ENCODE peak calls at places on chromosomes 16 and 17, in nine cellular contexts. Q is T47D; S is H9; E is stimulated activated CD4-positive, alpha-beta T cell treated with anti-CD3 and anti-CD28 coated beads, Interleukin-4, amount 100 ng/mL, for 24 hours; N is spleen; H is renal cortical epithelial cell; W is stimulated activated CD8-positive, alpha-beta memory T cell treated with anti-CD3 and anti-CD28 coated beads, Interleukin-4, amount 100 ng/mL, for 1 hour; R is OCI-LY7; Y is heart right ventricle. M is an unnamed sample.

GRCh38 chr16:80803341-80804060 is 897 bp downstream of the CDYL2 start:
- DNase-seq in H (no peak), N (peak), S (peak), Y (peak), R (peak), W (no peak), E (peak), Q (peak), M (peak)

GRCh38 chr17:19748807-19749193 is 702 bp upstream of the ALDH3A1 start:
- DNase-seq in S (no peak), N (no peak), Q (no peak), R (no peak), E (no peak), H (no peak), W (no peak), Y (no peak), M (no peak)

GRCh38 chr16:88556294-88556988 is 13.8 kb upstream of the ZC3H18 start:
- DNase-seq in E (no peak), Y (no peak), W (no peak), R (peak), H (no peak), S (no peak), N (no peak), Q (no peak), M (no peak)

GRCh38 chr16:7866144-7866543 is 533.5 kb downstream of the RBFOX1 start:
- DNase-seq in W (no peak), E (no peak), S (no peak), R (no peak), Y (no peak), N (no peak), Q (no peak), H (no peak), M (no peak)

GRCh38 chr16:61993076-61993475 is 43.2 kb downstream of the CDH8 start:
- DNase-seq in R (no peak), H (no peak), Q (no peak), Y (no peak), S (no peak), N (no peak), E (no peak), W (no peak), M (no peak)

GRCh38 chr17:49664706-49665211 is 13.1 kb downstream of the SPOP start:
- DNase-seq in W (no peak), E (no peak), Q (no peak), R (peak), Y (no peak), N (no peak), H (no peak), S (no peak), M (no peak)

GRCh38 chr16:88381820-88382451 is 823 bp upstream of the ZNF469 start:
- DNase-seq in E (no peak), R (no peak), Q (peak), N (peak), S (peak), Y (no peak), H (no peak), W (no peak), M (no peak)

GRCh38 chr17:4533522-4534502 is 21.4 kb downstream of the MYBBP1A start:
- DNase-seq in S (no peak), W (no peak), H (no peak), R (no peak), E (no peak), N (no peak), Q (peak), Y (peak), M (peak)

GRCh38 chr16:3645108-3645503 is 9.4 kb upstream of the DNASE1 start:
- DNase-seq in S (no peak), W (no peak), E (no peak), Q (no peak), Y (no peak), H (no peak), N (no peak), R (no peak), M (no peak)

GRCh38 chr17:65918921-65919546 is 272.9 kb downstream of the CEP112 start:
- DNase-seq in N (no peak), W (no peak), E (no peak), Q (no peak), Y (no peak), R (no peak), S (no peak), H (no peak), M (no peak)

GRCh38 chr17:72429066-72429638 is 308.3 kb downstream of the SOX9 start:
- DNase-seq in Q (peak), R (no peak), H (peak), E (no peak), W (no peak), S (no peak), N (no peak), Y (no peak), M (no peak)

GRCh38 chr16:67872631-67873434 is at the start of gene EDC4:
- DNase-seq in H (peak), R (peak), Y (peak), S (peak), N (peak), Q (peak), E (peak), W (peak), M (peak)

GRCh38 chr17:17387461-17388362 is 84.5 kb downstream of the NT5M start:
- DNase-seq in R (peak), S (peak), Q (peak), N (no peak), E (no peak), W (no peak), Y (peak), H (peak), M (peak)

GRCh38 chr16:83837566-83837965 is 29.8 kb downstream of the HSBP1 start:
- DNase-seq in H (no peak), Y (no peak), R (no peak), W (no peak), S (no peak), E (no peak), N (no peak), Q (no peak), M (no peak)

GRCh38 chr17:36722121-36722902 is 120.9 kb downstream of the MRM1 start:
- DNase-seq in N (peak), Q (no peak), S (peak), R (no peak), H (no peak), W (peak), E (peak), Y (peak), M (peak)

GRCh38 chr16:57736419-57737281 is 1.1 kb downstream of the KATNB1 start:
- DNase-seq in E (peak), Q (peak), N (peak), W (no peak), R (peak), S (peak), Y (no peak), H (peak), M (peak)

GRCh38 chr16:22787456-22788189 is 26.3 kb upstream of the HS3ST2 start:
- DNase-seq in H (peak), R (no peak), E (no peak), S (no peak), N (no peak), Y (no peak), W (no peak), Q (no peak), M (no peak)

GRCh38 chr16:82651921-82652601 is 25.3 kb downstream of the CDH13 start:
- DNase-seq in S (no peak), R (peak), E (peak), W (no peak), N (no peak), Q (no peak), Y (no peak), H (no peak), M (no peak)

GRCh38 chr16:1538804-1539520 is 5.5 kb downstream of the TMEM204 start:
- DNase-seq in H (no peak), R (peak), Q (peak), E (peak), Y (peak), S (peak), W (no peak), N (no peak), M (peak)

M was measured in HuH-7.